ENCODE peak calls at places on chromosomes 1 and 21, in six cellular contexts. J is H1, A is GM12878, L is GM12891, G is HepG2, K is K562. S is an unnamed sample.

GRCh38 chr1:226548281-226549093 is at the start of gene STUM:
- DNase-seq in J (no peak), K (no peak), G (no peak), L (peak), A (no peak), S (peak)

GRCh38 chr1:36099681-36100341 is 11.1 kb downstream of the ADPRS start:
- DNase-seq in G (peak), K (peak), J (peak), A (no peak), L (peak), S (peak)

GRCh38 chr1:37537378-37537777 is 16.7 kb downstream of the SNIP1 start:
- DNase-seq in K (no peak), G (no peak), L (no peak), J (no peak), A (no peak), S (no peak)

GRCh38 chr1:81756872-81757271 is 43.9 kb upstream of the ADGRL2 start:
- DNase-seq in G (no peak), J (no peak), A (no peak), K (no peak), L (no peak), S (no peak)

GRCh38 chr1:81689531-81689941 is 111.2 kb upstream of the ADGRL2 start:
- DNase-seq in A (no peak), G (no peak), K (no peak), L (no peak), J (no peak), S (no peak)

GRCh38 chr1:178282949-178283367 is 189.1 kb downstream of the RASAL2 start:
- DNase-seq in A (no peak), K (peak), L (no peak), J (no peak), G (peak), S (no peak)

GRCh38 chr1:51072040-51072439 is 30.0 kb upstream of the C1orf185 start:
- DNase-seq in K (peak), G (peak), A (no peak), L (no peak), J (no peak), S (no peak)

GRCh38 chr1:55378582-55378981 is 163.4 kb upstream of the USP24 start:
- DNase-seq in A (no peak), G (peak), J (peak), L (peak), K (peak), S (peak)

GRCh38 chr1:201917362-201918033 is 28.8 kb downstream of the SHISA4 start:
- DNase-seq in K (peak), J (no peak), G (no peak), A (no peak), L (no peak), S (no peak)

GRCh38 chr1:218426343-218426657 is 81.2 kb downstream of the TGFB2 start:
- DNase-seq in K (no peak), G (peak), J (no peak), A (no peak), L (no peak), S (no peak)

GRCh38 chr1:85582687-85583354 is 2.3 kb downstream of the CCN1 start:
- DNase-seq in J (no peak), A (no peak), L (no peak), G (no peak), K (no peak), S (no peak)

GRCh38 chr1:206826409-206826808 is 39.0 kb upstream of the IL20 start:
- DNase-seq in K (no peak), L (no peak), A (no peak), J (no peak), G (no peak), S (no peak)

GRCh38 chr1:204591473-204592090 is 75.4 kb downstream of the MDM4 start:
- DNase-seq in L (no peak), K (no peak), A (no peak), G (no peak), J (no peak), S (no peak)

GRCh38 chr1:52635321-52636089 is 2.5 kb downstream of the SHISAL2A start:
- DNase-seq in L (no peak), K (no peak), J (no peak), G (no peak), A (no peak), S (no peak)

GRCh38 chr1:35708179-35708891 is 10.3 kb downstream of the C1orf216 start:
- DNase-seq in L (no peak), G (no peak), A (no peak), K (no peak), J (no peak), S (no peak)

GRCh38 chr1:110390692-110391232 is at the start of gene SLC16A4:
- DNase-seq in L (no peak), K (no peak), G (peak), A (no peak), J (no peak), S (no peak)

GRCh38 chr21:27275294-27275927 is 308.5 kb upstream of the ADAMTS5 start:
- DNase-seq in K (no peak), G (no peak), L (no peak), J (no peak), A (no peak), S (no peak)

GRCh38 chr1:58823481-58824010 is 39.7 kb upstream of the JUN start:
- DNase-seq in A (no peak), L (no peak), K (peak), J (no peak), G (no peak), S (no peak)

GRCh38 chr1:93715529-93716126 is 34.0 kb upstream of the BCAR3 start:
- DNase-seq in K (peak), J (no peak), G (no peak), A (no peak), L (no peak), S (no peak)

GRCh38 chr1:110875216-110875731 is 2.3 kb downstream of the CD53 start:
- DNase-seq in L (no peak), A (peak), J (no peak), G (no peak), K (peak), S (no peak)

GRCh38 chr1:28506907-28507246 is 1.0 kb downstream of the RCC1 start:
- DNase-seq in A (no peak), L (no peak), G (no peak), K (no peak), J (no peak), S (no peak)
- TF ChIP-seq POLR2AphosphoS5 in A (no peak), L (no peak), G (no peak), K (no peak), J (peak), S (no peak)

DNA sequence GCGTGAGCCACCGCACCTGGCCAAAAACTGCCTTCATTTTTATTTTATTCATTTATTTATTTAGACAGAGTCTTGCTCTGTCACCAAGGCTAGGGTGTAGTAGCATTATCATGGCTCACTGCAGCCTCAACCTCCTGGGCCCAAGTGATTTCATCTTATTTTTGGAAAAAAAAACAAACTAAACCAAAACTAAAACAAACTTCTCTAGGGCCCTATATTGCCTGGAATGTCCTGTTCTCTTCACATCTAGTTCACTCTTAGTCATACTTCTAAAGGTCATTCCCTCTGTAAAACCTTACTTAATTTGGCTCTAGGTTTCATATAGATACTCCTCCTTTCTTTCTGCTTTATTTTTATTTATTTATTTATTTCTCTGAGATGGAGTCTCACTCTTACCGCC is 15.6 kb downstream of the RPS27 start:
- DNase-seq in A (no peak), K (no peak), G (no peak), J (no peak), L (no peak), S (no peak)
- TF ChIP-seq POLR2A in A (no peak), K (no peak), G (no peak), J (no peak), L (no peak), S (no peak)

DNA sequence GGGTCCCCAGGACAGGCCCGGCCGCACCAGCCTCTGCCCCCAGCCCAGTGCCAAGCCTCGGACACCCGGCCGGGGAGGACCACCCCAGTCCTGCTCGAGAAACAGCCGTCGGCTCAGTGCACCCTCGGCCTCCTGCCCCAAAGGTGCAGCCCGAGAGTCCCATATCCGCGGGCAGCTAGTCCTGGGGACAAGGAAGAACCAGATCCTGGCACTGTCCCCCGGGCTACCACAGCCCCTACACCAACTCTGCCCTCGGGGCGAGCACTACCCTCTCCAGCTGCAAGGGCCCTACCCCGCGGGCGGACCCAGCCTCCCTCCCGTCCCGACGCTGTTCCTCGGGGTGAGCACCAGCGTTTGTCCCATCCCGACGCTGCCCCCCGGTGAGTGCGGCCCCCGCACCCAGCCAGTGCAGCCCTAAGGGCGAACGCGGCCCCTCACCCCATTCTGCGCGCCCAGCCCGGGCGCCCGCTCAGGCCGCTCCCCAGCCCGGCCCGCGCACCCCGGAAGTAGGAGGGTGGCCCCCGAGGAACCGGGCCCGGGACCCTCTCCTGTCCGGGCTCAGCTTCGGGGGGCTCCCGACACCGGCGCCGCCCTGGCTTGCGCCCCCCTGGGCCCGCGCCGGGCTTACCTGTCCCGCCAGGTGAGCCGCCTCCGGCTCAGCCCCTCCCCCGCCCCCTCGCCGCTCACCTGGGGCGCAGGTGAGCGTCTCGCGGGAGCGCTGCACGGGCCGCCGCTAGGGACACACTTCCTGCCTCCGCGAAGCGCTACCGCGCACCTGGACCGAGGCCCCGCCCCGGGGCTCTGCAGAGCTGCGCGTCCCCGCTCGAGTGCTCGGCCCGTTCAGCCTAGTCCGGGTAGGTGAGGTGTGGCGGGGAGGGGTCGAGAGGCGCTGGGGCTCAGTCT is at the start of gene KDF1:
- DNase-seq in A (no peak), K (peak), L (no peak), G (no peak), J (peak), S (no peak)
- TF ChIP-seq TAF1 in A (no peak), K (no peak), L (no peak), G (no peak), J (peak), S (no peak)

GRCh38 chr1:234958066-234958701 is 170.5 kb downstream of the TOMM20 start:
- DNase-seq in A (no peak), G (peak), L (no peak), K (no peak), J (no peak), S (no peak)
- TF ChIP-seq POLR2AphosphoS5 in A (no peak), G (peak), L (no peak), K (no peak), J (no peak), S (no peak)

GRCh38 chr1:56477164-56478111 is 101.9 kb downstream of the PLPP3 start:
- DNase-seq in A (peak), G (peak), J (peak), L (no peak), K (no peak), S (no peak)
- TF ChIP-seq POLR2A in A (no peak), G (peak), J (no peak), L (no peak), K (no peak), S (no peak)

DNA sequence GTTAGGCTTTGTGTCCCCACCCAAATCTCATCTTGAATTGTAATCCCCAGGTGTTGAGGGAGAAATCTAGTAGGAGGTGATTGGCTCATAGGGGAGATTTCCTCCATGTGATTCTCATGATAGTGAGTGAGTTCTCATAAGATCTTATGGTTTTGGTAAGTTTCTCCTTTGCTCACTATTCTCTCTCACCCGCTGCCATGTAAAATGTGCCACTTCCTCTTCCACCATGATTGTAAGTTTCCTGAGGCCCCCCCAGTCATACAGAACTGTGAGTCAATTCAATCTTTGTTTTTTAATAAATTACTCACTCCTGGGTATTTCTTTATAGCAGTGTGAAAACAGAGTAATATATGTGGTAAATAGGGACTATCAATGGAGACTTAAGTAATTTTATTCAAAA is 434.5 kb upstream of the OLFM3 start:
- DNase-seq in L (no peak), J (no peak), G (no peak), A (no peak), K (no peak), S (no peak)
- TF ChIP-seq TAF1 in L (no peak), J (no peak), G (no peak), A (no peak), K (no peak), S (no peak)

GRCh38 chr1:7248402-7248805 is 463.1 kb downstream of the CAMTA1 start:
- DNase-seq in L (no peak), J (no peak), K (no peak), A (no peak), G (no peak), S (no peak)

GRCh38 chr1:7249516-7249915 is 464.3 kb downstream of the CAMTA1 start:
- DNase-seq in K (no peak), L (no peak), A (no peak), J (no peak), G (no peak), S (no peak)

GRCh38 chr1:7247158-7247557 is 461.9 kb downstream of the CAMTA1 start:
- DNase-seq in J (no peak), K (no peak), A (no peak), L (no peak), G (no peak), S (no peak)

GRCh38 chr1:7248828-7249227 is 463.6 kb downstream of the CAMTA1 start:
- DNase-seq in A (no peak), L (no peak), K (no peak), G (no peak), J (no peak), S (no peak)

DNA sequence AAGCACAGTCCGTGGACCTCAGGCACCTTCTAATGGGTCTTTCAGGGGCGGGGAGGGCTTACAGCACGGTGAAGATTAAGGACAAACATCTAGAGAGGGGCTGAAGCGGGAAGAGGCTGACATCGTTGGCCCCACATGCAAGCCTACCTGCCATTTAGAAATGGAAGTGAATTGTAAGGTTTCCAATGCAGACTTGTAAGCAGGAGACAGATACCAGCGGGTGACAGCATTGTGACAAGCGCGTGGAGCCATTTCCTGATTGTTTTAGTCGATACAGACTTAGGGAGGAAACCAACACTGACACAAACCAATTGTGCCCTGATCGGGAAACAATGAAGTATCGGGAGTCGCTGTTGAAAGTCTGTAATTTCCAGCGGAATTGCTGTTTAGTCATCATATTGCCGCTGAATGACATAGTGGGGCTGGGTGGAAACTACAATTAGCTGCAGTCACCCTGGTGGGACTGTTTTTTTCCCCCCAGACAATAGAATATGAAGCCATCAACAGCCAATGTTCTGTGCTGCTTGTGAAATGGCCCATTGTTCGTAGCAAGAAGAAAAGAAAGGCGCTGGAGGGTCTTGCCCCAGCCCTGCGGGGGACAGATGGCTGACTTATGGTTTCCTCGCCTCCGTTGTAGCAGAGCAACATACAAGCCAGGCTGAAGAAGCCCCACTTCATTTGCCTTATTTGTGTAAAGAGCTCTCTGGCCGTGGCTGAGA is 462.6 kb downstream of the CAMTA1 start:
- DNase-seq in K (no peak), L (no peak), J (no peak), G (no peak), A (no peak), S (no peak)
- TF ChIP-seq POLR2AphosphoS5 in K (no peak), L (no peak), J (no peak), G (no peak), A (no peak), S (no peak)

DNA sequence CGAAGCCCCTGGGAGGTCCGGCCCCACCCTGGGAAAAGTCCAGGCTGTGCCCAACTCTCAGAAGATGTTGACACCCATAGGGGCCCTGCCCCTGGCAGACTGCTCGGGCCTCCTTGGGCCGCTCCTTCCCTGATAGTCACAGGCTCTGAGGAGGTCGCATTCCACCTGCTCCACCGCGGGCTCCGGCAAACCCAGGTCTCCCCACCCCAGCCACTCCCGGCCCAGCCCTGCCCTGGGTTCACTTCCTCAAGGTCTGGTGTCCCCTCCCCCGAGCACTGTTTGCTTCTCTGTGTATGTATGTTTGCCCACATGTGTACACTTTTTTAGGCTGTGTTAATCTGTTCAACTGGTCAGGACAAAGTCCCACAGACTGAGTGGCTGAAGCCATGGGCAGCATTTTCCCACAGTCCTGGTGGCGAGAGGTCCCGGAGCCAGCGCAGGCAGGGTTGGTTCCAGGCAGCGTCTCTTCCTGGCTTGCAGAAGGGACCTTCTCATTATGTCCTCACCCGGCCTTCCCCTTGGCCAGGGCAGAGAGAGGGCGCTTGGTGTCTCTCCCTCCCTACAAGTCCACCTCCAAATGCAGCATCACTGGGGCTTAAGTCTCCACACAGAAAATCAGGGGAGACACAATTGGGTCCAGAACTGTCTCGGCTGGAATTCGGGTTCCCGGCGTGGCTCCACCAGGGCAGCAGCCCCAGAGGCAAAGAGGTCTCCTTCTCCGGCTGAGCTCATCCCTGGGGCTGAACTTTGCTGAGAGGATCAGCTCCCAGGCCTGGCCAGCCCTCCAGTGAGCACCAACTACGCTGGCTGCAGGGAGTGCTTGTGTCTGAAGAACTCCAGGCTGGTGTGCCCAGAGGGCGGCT is 10.5 kb upstream of the PRXL2B start:
- DNase-seq in J (no peak), L (no peak), A (no peak), G (peak), K (no peak), S (no peak)
- TF ChIP-seq POLR2A in J (no peak), L (no peak), A (no peak), G (no peak), K (no peak), S (no peak)

GRCh38 chr1:191852907-191853306 is 305.4 kb upstream of the RGS18 start:
- DNase-seq in A (no peak), G (no peak), L (no peak), J (no peak), K (no peak), S (no peak)

GRCh38 chr1:191857600-191857999 is 300.7 kb upstream of the RGS18 start:
- DNase-seq in K (no peak), J (no peak), L (no peak), G (no peak), A (no peak), S (no peak)

GRCh38 chr1:191851799-191852595 is 306.3 kb upstream of the RGS18 start:
- DNase-seq in G (no peak), J (no peak), K (peak), L (no peak), A (no peak), S (no peak)
- TF ChIP-seq TAF1 in G (no peak), J (no peak), K (no peak), L (no peak), A (no peak), S (no peak)